ENCODE peak calls at places on chromosomes 3 and 15, in eight cellular contexts. G, B, X, S, E, M, J and Y are unnamed samples.

GRCh38 chr3:46280105-46280797 is 38.0 kb downstream of the CCR3 start:
- DNase-seq in G (peak; percentile 73), B (peak; percentile 57), X (peak; percentile 11), S (peak; percentile 78), E (no peak), M (no peak), J (no peak), Y (no peak)

GRCh38 chr3:135989247-135989646 is 23.7 kb downstream of the PPP2R3A start:
- DNase-seq in G (no peak), B (no peak), X (peak; percentile 19), S (no peak), E (no peak), M (no peak), J (no peak), Y (no peak)

GRCh38 chr3:138409171-138409570 is 25.2 kb upstream of the ESYT3 start:
- DNase-seq in G (no peak), B (no peak), X (no peak), S (no peak), E (no peak), M (no peak), J (no peak), Y (no peak)

GRCh38 chr15:67097893-67098740 is 32.7 kb downstream of the SMAD3 start:
- DNase-seq in G (peak; percentile 65), B (no peak), X (peak; percentile 93), S (no peak), E (no peak), M (no peak), J (no peak), Y (no peak)

GRCh38 chr3:112635674-112636073 is 5.3 kb downstream of the CCDC80 start:
- DNase-seq in G (no peak), B (no peak), X (peak; percentile 85), S (no peak), E (no peak), M (no peak), J (no peak), Y (no peak)

GRCh38 chr3:71499477-71499876 is 84.1 kb downstream of the FOXP1 start:
- DNase-seq in G (no peak), B (no peak), X (no peak), S (no peak), E (no peak), M (no peak), J (no peak), Y (no peak)

GRCh38 chr3:34948431-34948971 is 690.8 kb upstream of the ARPP21 start:
- DNase-seq in G (no peak), B (no peak), X (peak; percentile 26), S (no peak), E (no peak), M (no peak), J (no peak), Y (no peak)

GRCh38 chr3:59684766-59685165 is 634.9 kb upstream of the CFAP20DC start:
- DNase-seq in G (no peak), B (no peak), X (no peak), S (no peak), E (no peak), M (no peak), J (no peak), Y (no peak)

GRCh38 chr3:105614288-105615030 is 247.8 kb downstream of the ALCAM start:
- DNase-seq in G (no peak), B (no peak), X (no peak), S (no peak), E (no peak), M (no peak), J (no peak), Y (no peak)

GRCh38 chr3:32405155-32405554 is 13.5 kb downstream of the CMTM7 start:
- DNase-seq in G (no peak), B (no peak), X (no peak), S (no peak), E (no peak), M (no peak), J (no peak), Y (no peak)